ENCODE peak calls at places on chromosomes 7 and 10, in nine cellular contexts. X, G, B, Q, D, T, M, L and N are unnamed samples.
A peak's percentile ranks its signal among the peaks of the same experiment; 100 is the strongest.

GRCh38 chr10:46225597-46225996 is 61.2 kb upstream of the ANTXRL start:
- DNase-seq in X (no peak), G (no peak), B (no peak), Q (no peak), D (no peak), T (no peak), M (no peak), L (no peak), N (no peak)

GRCh38 chr10:132407243-132407746 is 10.3 kb downstream of the PWWP2B start:
- DNase-seq in X (no peak), G (no peak), B (no peak), Q (no peak), D (no peak), T (no peak), M (no peak), L (no peak), N (no peak)

GRCh38 chr7:47945261-47946015 is 2.8 kb downstream of the PKD1L1 start:
- DNase-seq in X (peak; percentile 54), G (peak; percentile 83), B (peak; percentile 90), Q (peak; percentile 68), D (peak; percentile 83), T (peak; percentile 87), M (no peak), L (peak; percentile 37), N (peak; percentile 72)

GRCh38 chr10:104300002-104300735 is 31.2 kb downstream of the GSTO2 start:
- DNase-seq in X (no peak), G (no peak), B (no peak), Q (no peak), D (peak; percentile 100), T (no peak), M (no peak), L (peak; percentile 81), N (peak; percentile 77)

GRCh38 chr10:106615081-106615480 is 549.4 kb downstream of the SORCS1 start:
- DNase-seq in X (no peak), G (no peak), B (no peak), Q (no peak), D (peak; percentile 85), T (no peak), M (no peak), L (no peak), N (no peak)

GRCh38 chr7:115775981-115776380 is 254.6 kb downstream of the TFEC start:
- DNase-seq in X (no peak), G (no peak), B (no peak), Q (no peak), D (no peak), T (no peak), M (no peak), L (no peak), N (no peak)

GRCh38 chr10:133388265-133388972 is 5.5 kb upstream of the MTG1 start:
- DNase-seq in X (no peak), G (no peak), B (peak; percentile 71), Q (no peak), D (no peak), T (no peak), M (no peak), L (no peak), N (no peak)

GRCh38 chr7:76037310-76037709 is 10.5 kb downstream of the STYXL1 start:
- DNase-seq in X (no peak), G (peak; percentile 83), B (no peak), Q (no peak), D (peak; percentile 88), T (no peak), M (no peak), L (peak; percentile 46), N (no peak)

GRCh38 chr10:34802692-34803091 is 12.4 kb downstream of the PARD3 start:
- DNase-seq in X (no peak), G (no peak), B (no peak), Q (no peak), D (no peak), T (no peak), M (no peak), L (no peak), N (no peak)